ENCODE peak calls at places on chromosomes 16 and 17, in eight cellular contexts. One of them, this sample, is unnamed.

GRCh38 chr16:83533193-83533592 is 274.6 kb upstream of the HSBP1 start:
- DNase-seq in tibial artery: no peak
- DNase-seq in dorsolateral prefrontal cortex: peak
- DNase-seq in vagina: no peak
- DNase-seq in aorta: no peak
- DNase-seq in lung: no peak
- DNase-seq in astrocyte: peak
- DNase-seq in sigmoid colon: no peak
- DNase-seq in this sample: no peak

GRCh38 chr16:4350365-4350786 is 745 bp downstream of the PAM16 start:
- DNase-seq in vagina: no peak
- DNase-seq in aorta: no peak
- DNase-seq in sigmoid colon: no peak
- DNase-seq in lung: no peak
- DNase-seq in tibial artery: no peak
- DNase-seq in astrocyte: no peak
- DNase-seq in dorsolateral prefrontal cortex: no peak
- DNase-seq in this sample: no peak

GRCh38 chr16:4136229-4136813 is 20.1 kb upstream of the ADCY9 start:
- DNase-seq in aorta: no peak
- DNase-seq in sigmoid colon: no peak
- DNase-seq in tibial artery: no peak
- DNase-seq in lung: peak
- DNase-seq in vagina: no peak
- DNase-seq in dorsolateral prefrontal cortex: no peak
- DNase-seq in astrocyte: no peak
- DNase-seq in this sample: no peak

GRCh38 chr16:72124761-72125634 is 31.4 kb downstream of the DHX38 start:
- DNase-seq in dorsolateral prefrontal cortex: peak
- DNase-seq in astrocyte: peak
- DNase-seq in lung: peak
- DNase-seq in aorta: peak
- DNase-seq in sigmoid colon: peak
- DNase-seq in tibial artery: peak
- DNase-seq in vagina: peak
- DNase-seq in this sample: no peak

GRCh38 chr17:55644346-55644745 is 78.3 kb downstream of the TMEM100 start:
- DNase-seq in tibial artery: no peak
- DNase-seq in astrocyte: no peak
- DNase-seq in aorta: no peak
- DNase-seq in dorsolateral prefrontal cortex: no peak
- DNase-seq in sigmoid colon: no peak
- DNase-seq in lung: no peak
- DNase-seq in vagina: no peak
- DNase-seq in this sample: no peak

GRCh38 chr17:74920306-74920620 is 2.8 kb downstream of the USH1G start:
- DNase-seq in vagina: no peak
- DNase-seq in lung: no peak
- DNase-seq in sigmoid colon: no peak
- DNase-seq in aorta: no peak
- DNase-seq in astrocyte: no peak
- DNase-seq in tibial artery: no peak
- DNase-seq in dorsolateral prefrontal cortex: no peak
- DNase-seq in this sample: no peak

GRCh38 chr16:31083556-31083955 is 5.2 kb downstream of the PRSS53 start:
- DNase-seq in tibial artery: no peak
- DNase-seq in vagina: no peak
- DNase-seq in aorta: no peak
- DNase-seq in dorsolateral prefrontal cortex: no peak
- DNase-seq in astrocyte: no peak
- DNase-seq in sigmoid colon: no peak
- DNase-seq in lung: no peak
- DNase-seq in this sample: no peak

GRCh38 chr17:52648995-52649394 is 490.5 kb upstream of the CA10 start:
- DNase-seq in tibial artery: no peak
- DNase-seq in lung: no peak
- DNase-seq in aorta: no peak
- DNase-seq in astrocyte: no peak
- DNase-seq in sigmoid colon: no peak
- DNase-seq in dorsolateral prefrontal cortex: no peak
- DNase-seq in vagina: no peak
- DNase-seq in this sample: no peak

GRCh38 chr17:35017021-35017420 is 36.7 kb downstream of the LIG3 start:
- DNase-seq in tibial artery: no peak
- DNase-seq in sigmoid colon: no peak
- DNase-seq in astrocyte: no peak
- DNase-seq in vagina: no peak
- DNase-seq in lung: no peak
- DNase-seq in dorsolateral prefrontal cortex: no peak
- DNase-seq in aorta: no peak
- DNase-seq in this sample: no peak

GRCh38 chr16:48323783-48324775 is 61.1 kb downstream of the SIAH1 start:
- DNase-seq in astrocyte: no peak
- DNase-seq in dorsolateral prefrontal cortex: no peak
- DNase-seq in lung: no peak
- DNase-seq in tibial artery: no peak
- DNase-seq in vagina: no peak
- DNase-seq in aorta: no peak
- DNase-seq in sigmoid colon: no peak
- DNase-seq in this sample: no peak

GRCh38 chr16:79997257-79997656 is 396.7 kb upstream of the MAF start:
- DNase-seq in aorta: no peak
- DNase-seq in sigmoid colon: no peak
- DNase-seq in vagina: no peak
- DNase-seq in astrocyte: no peak
- DNase-seq in tibial artery: no peak
- DNase-seq in dorsolateral prefrontal cortex: no peak
- DNase-seq in lung: no peak
- DNase-seq in this sample: no peak

GRCh38 chr17:42182927-42183734 is 2.1 kb downstream of the HCRT start:
- DNase-seq in dorsolateral prefrontal cortex: no peak
- DNase-seq in tibial artery: no peak
- DNase-seq in lung: no peak
- DNase-seq in astrocyte: peak
- DNase-seq in vagina: no peak
- DNase-seq in sigmoid colon: no peak
- DNase-seq in aorta: no peak
- DNase-seq in this sample: no peak

DNA sequence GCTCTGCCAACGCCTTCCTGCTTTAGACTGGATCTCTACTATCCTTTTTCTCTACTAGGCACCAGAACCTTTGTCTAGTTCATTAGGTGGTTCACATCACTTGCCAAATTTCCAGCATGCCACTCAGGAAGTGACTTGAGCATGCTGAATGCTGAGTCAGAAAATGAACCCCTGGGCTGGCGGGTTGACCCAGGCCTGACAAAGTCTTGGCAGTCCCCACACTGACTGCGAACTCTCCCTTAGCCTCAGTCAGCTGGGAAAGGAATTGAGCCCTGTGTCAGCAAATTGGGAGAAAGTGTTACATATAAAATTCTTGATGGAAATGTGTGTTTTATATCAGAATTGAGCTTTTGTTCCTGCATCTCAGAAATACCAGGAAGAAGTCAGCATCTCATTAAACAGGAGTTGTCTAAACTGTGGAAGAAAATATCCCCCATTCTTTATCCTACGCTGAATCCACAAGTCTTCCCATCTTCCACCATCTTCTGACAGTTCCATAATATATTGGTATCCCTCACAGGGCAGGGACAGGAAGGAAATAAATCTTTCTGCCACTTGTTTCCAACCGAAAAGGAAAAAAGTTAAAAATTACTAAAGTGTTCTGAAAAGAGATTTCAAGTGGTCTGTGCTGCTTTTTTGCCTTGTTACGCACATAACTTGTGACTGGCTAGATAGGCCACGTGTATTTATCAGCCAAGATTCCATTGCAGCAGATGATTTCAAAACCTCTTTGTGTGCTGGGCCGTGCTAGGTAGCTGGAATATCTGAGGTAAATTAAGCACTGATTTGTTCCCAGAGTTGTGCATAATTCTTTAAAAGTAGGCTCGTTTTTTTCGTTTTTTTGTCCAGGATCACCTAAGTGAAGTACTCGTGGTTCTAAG is 16.7 kb upstream of the SLC12A3 start:
- DNase-seq in dorsolateral prefrontal cortex: peak
- DNase-seq in astrocyte: peak
- DNase-seq in vagina: no peak
- DNase-seq in lung: no peak
- DNase-seq in aorta: peak
- DNase-seq in sigmoid colon: no peak
- DNase-seq in tibial artery: peak
- DNase-seq in this sample: no peak
- H3K27ac ChIP-seq in dorsolateral prefrontal cortex: peak
- H3K27ac ChIP-seq in astrocyte: peak
- H3K27ac ChIP-seq in vagina: peak
- H3K27ac ChIP-seq in lung: peak
- H3K27ac ChIP-seq in aorta: no peak
- H3K27ac ChIP-seq in sigmoid colon: no peak
- H3K27ac ChIP-seq in tibial artery: peak
- H3K27ac ChIP-seq in this sample: peak

GRCh38 chr16:89191901-89192184 is 8.5 kb downstream of the SLC22A31 start:
- DNase-seq in sigmoid colon: no peak
- DNase-seq in astrocyte: no peak
- DNase-seq in vagina: no peak
- DNase-seq in aorta: no peak
- DNase-seq in dorsolateral prefrontal cortex: no peak
- DNase-seq in tibial artery: no peak
- DNase-seq in lung: no peak
- DNase-seq in this sample: no peak
- H3K4me3 ChIP-seq in sigmoid colon: peak
- H3K4me3 ChIP-seq in astrocyte: peak
- H3K4me3 ChIP-seq in vagina: peak
- H3K4me3 ChIP-seq in aorta: no peak
- H3K4me3 ChIP-seq in dorsolateral prefrontal cortex: peak
- H3K4me3 ChIP-seq in tibial artery: peak
- H3K4me3 ChIP-seq in lung: no peak
- H3K4me3 ChIP-seq in this sample: peak

DNA sequence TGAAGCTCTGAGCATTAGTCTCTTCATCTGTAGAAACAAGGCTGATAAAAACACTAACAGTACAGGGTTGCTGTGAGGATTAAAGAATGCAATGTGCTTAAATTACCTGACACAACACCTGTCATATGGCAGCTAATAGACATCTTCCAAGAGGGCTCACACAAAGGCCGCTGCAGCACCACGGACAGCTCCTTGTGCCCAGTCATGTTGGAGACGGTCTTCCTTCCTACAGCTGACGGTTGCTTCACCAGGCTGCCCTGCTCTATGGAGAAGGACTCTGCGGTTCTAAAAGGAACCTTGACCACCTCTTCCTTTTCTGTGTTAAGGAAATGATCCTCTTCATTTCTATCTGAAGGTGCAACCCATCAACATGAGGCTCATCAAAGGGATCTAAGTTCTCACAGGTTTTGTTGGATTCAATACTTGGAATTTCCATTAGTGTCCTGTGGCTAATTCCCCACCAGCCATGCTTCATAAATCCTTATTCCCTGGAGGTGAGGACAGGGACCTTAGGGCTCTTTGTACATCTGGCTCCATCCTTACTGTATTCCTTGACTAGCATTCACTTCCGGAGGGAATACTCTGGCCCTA is 138.9 kb upstream of the CES5A start:
- DNase-seq in sigmoid colon: no peak
- DNase-seq in astrocyte: no peak
- DNase-seq in lung: peak
- DNase-seq in dorsolateral prefrontal cortex: no peak
- DNase-seq in tibial artery: no peak
- DNase-seq in vagina: no peak
- DNase-seq in aorta: peak
- DNase-seq in this sample: no peak
- H3K27ac ChIP-seq in sigmoid colon: no peak
- H3K27ac ChIP-seq in astrocyte: no peak
- H3K27ac ChIP-seq in lung: no peak
- H3K27ac ChIP-seq in dorsolateral prefrontal cortex: no peak
- H3K27ac ChIP-seq in tibial artery: no peak
- H3K27ac ChIP-seq in vagina: no peak
- H3K27ac ChIP-seq in aorta: no peak
- H3K27ac ChIP-seq in this sample: no peak

DNA sequence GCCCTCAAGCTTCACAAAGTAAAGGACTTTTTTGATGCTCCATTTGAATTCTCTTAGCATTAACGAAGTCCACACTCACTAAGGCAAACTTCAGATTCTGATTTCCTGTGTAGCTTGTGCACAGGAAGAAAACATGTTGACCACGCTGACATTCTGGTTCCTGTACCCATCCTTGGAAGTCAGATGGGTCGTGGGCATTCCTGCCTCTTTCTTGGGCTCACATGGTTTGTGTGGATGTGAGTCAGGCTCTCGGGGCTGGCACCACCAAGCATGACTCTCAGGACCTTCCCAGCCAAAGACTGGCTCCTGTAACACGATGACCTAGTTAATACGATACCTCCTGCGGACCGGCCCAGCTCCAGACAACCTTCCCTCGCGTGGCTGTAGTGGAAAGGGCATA is 32.8 kb downstream of the ARSG start:
- DNase-seq in dorsolateral prefrontal cortex: no peak
- DNase-seq in vagina: no peak
- DNase-seq in tibial artery: no peak
- DNase-seq in aorta: no peak
- DNase-seq in lung: no peak
- DNase-seq in astrocyte: no peak
- DNase-seq in sigmoid colon: no peak
- DNase-seq in this sample: no peak
- H3K4me3 ChIP-seq in dorsolateral prefrontal cortex: no peak
- H3K4me3 ChIP-seq in vagina: no peak
- H3K4me3 ChIP-seq in tibial artery: no peak
- H3K4me3 ChIP-seq in aorta: no peak
- H3K4me3 ChIP-seq in lung: no peak
- H3K4me3 ChIP-seq in astrocyte: no peak
- H3K4me3 ChIP-seq in sigmoid colon: no peak
- H3K4me3 ChIP-seq in this sample: no peak

This sample was measured in coronary artery.